ENCODE peak calls at places on chromosomes 13 and 19, in six cellular contexts. E, J, A, K, W and X are unnamed samples.
A peak's percentile ranks its signal among the peaks of the same experiment; 100 is the strongest.

GRCh38 chr19:1455336-1456120 is 5.6 kb downstream of the APC2 start:
- DNase-seq in E (peak; percentile 53), J (no peak), A (peak; percentile 14), K (peak; percentile 45), W (peak; percentile 91), X (peak; percentile 88)

GRCh38 chr13:97258801-97259200 is 36.7 kb downstream of the MBNL2 start:
- DNase-seq in E (no peak), J (no peak), A (no peak), K (no peak), W (no peak), X (no peak)

GRCh38 chr19:3024509-3024869 is 4.6 kb downstream of the TLE2 start:
- DNase-seq in E (no peak), J (no peak), A (no peak), K (no peak), W (no peak), X (no peak)

GRCh38 chr13:49602005-49602404 is 16.6 kb upstream of the RCBTB1 start:
- DNase-seq in E (no peak), J (no peak), A (no peak), K (no peak), W (no peak), X (no peak)

GRCh38 chr13:33111414-33112110 is 95.3 kb downstream of the KL start:
- DNase-seq in E (no peak), J (no peak), A (no peak), K (no peak), W (peak; percentile 51), X (no peak)

GRCh38 chr13:71290963-71291937 is 575.8 kb downstream of the DACH1 start:
- DNase-seq in E (no peak), J (peak; percentile 26), A (no peak), K (peak; percentile 76), W (no peak), X (no peak)

GRCh38 chr13:67416047-67416925 is 186.2 kb upstream of the PCDH9 start:
- DNase-seq in E (peak; percentile 66), J (no peak), A (no peak), K (no peak), W (no peak), X (peak; percentile 81)

GRCh38 chr19:58228584-58229254 is at the start of gene ZNF544:
- DNase-seq in E (peak; percentile 87), J (peak; percentile 83), A (peak; percentile 7), K (peak; percentile 36), W (peak; percentile 89), X (peak; percentile 83)

GRCh38 chr13:96053003-96053703 is at the start of gene UGGT2:
- DNase-seq in E (peak; percentile 94), J (peak; percentile 96), A (peak; percentile 77), K (no peak), W (peak; percentile 95), X (peak; percentile 97)

GRCh38 chr13:76455960-76456359 is 430.2 kb downstream of the KCTD12 start:
- DNase-seq in E (no peak), J (no peak), A (no peak), K (no peak), W (no peak), X (no peak)
- H3K4me1 ChIP-seq in E (peaks cover 1% of the 10 kb centered on the region), J (no peaks in the 10 kb centered on the region), A (no peaks in the 10 kb centered on the region), K (no peaks in the 10 kb centered on the region), W (no peaks in the 10 kb centered on the region), X (no peaks in the 10 kb centered on the region)

GRCh38 chr19:43748205-43748594 is 6.6 kb downstream of the SMG9 start:
- DNase-seq in E (no peak), J (no peak), A (no peak), K (no peak), W (no peak), X (no peak)

GRCh38 chr19:43749898-43750297 is 4.9 kb downstream of the SMG9 start:
- DNase-seq in E (no peak), J (no peak), A (no peak), K (no peak), W (no peak), X (no peak)

GRCh38 chr19:43748685-43749084 is 6.1 kb downstream of the SMG9 start:
- DNase-seq in E (no peak), J (no peak), A (no peak), K (no peak), W (no peak), X (no peak)

GRCh38 chr19:43747557-43748204 is 7.1 kb downstream of the SMG9 start:
- DNase-seq in E (no peak), J (no peak), A (no peak), K (no peak), W (no peak), X (no peak)

GRCh38 chr19:43749152-43749551 is 5.6 kb downstream of the SMG9 start:
- DNase-seq in E (no peak), J (no peak), A (no peak), K (no peak), W (no peak), X (no peak)
- H3K4me1 ChIP-seq in E (peaks cover 3% of the 10 kb centered on the region), J (peaks cover 20% of the 10 kb centered on the region), A (peaks cover 6% of the 10 kb centered on the region), K (peaks cover 24% of the 10 kb centered on the region), W (peaks cover 8% of the 10 kb centered on the region), X (no peaks in the 10 kb centered on the region)

GRCh38 chr13:110323172-110323851 is 16.2 kb downstream of the COL4A2 start:
- DNase-seq in E (no peak), J (no peak), A (no peak), K (no peak), W (no peak), X (no peak)
- H3K4me1 ChIP-seq in E (peaks cover 29% of the 10 kb centered on the region), J (no peaks in the 10 kb centered on the region), A (peaks cover 59% of the 10 kb centered on the region), K (no peaks in the 10 kb centered on the region), W (no peaks in the 10 kb centered on the region), X (no peaks in the 10 kb centered on the region)

DNA sequence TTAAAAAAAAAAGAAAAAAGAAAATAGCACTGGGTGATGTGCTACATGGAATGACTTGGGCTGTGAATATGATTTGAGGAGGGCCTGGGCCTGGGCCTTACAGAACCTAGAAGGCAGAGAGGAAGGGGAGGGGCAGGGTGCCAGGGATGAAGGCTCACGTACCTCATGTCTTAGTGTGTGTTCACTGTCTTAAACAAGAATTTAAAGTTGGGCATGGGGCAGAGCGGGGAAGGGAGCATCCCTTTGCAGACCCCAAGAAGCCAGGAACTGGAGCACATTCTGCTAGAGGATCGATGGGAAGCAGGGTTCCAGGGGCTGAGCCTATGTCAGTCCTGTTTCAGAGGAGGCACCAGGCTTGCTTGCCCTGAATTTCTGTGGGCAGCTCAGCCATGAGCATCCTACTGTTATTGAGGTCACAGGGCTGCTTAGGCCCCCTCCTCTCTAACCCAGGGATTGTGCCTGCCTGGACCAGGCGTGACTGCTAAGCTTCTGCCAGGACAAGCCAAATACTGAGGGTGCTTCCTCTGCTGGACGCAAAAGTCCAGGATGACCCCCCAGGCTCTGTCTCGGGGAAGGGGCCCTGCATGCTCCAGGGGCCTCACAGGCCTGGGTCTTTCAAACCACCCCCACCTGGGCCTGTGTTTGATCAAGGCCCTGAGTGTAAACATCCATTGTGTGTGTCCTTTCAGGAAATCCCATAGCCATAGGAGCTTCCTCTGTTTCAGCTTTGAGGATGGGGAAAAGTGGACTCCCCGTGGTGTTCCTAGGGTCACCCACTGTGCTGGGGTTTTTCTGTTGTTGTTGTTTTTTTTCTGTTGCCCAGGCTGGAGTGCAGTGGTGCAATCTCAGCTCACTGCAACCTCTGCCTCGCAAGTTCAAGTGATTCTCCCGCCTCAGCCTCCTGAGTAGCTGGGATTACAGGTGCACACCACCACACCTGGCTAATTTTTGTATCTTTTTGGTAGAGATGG is 4.8 kb downstream of the LSR start:
- DNase-seq in E (no peak), J (no peak), A (no peak), K (no peak), W (peak; percentile 12), X (no peak)
- H3K4me1 ChIP-seq in E (no peaks in the 10 kb centered on the region), J (peaks cover 5% of the 10 kb centered on the region), A (no peaks in the 10 kb centered on the region), K (peaks cover 17% of the 10 kb centered on the region), W (no peaks in the 10 kb centered on the region), X (no peaks in the 10 kb centered on the region)

DNA sequence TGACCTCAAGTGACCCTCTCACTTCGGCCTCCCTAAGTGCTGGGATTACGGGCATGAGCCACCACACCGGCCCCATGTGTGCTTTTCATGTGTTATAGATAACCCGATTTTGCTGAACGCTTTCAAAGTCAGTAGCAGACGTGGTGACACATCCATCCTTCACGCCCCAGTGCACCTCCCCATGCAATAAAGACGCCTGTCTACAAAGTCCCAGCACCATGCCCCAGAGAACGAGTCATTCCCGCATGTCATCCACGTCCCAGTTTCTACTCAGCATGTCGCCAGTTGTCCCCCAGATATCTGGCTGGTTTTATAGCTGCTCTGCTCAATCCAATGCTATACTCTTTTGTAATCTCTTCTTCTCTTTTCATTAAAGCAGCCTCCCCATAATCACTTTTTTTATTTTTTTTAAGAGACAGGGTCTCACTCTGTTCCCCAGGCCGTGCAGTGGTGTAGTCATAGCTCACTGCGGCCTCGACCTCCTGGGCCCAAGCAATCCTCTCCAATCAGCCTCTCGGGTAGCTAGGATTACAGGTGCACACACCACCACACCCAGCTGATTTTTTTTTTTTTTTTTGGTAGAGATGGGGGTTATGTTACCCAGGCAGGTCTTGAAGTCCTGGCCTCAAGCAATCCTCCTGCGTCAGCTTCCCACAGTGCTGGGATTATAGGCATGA is 42.5 kb downstream of the DNM2 start:
- DNase-seq in E (peak; percentile 15), J (no peak), A (no peak), K (peak; percentile 24), W (no peak), X (peak; percentile 85)
- H3K4me1 ChIP-seq in E (no peaks in the 10 kb centered on the region), J (peaks cover 7% of the 10 kb centered on the region), A (peaks cover 9% of the 10 kb centered on the region), K (peaks cover 83% of the 10 kb centered on the region), W (peaks cover 51% of the 10 kb centered on the region), X (peaks cover 12% of the 10 kb centered on the region)